ENCODE peak calls at places on chromosomes 5 and 9, in four cellular contexts. Q is naive B cell, L is M059J, C is GM23338. A is an unnamed sample.

GRCh38 chr5:392431-392988 is 50.5 kb upstream of the EXOC3 start:
- DNase-seq in L (peak; percentile 86), Q (no peak), C (peak; percentile 47), A (no peak)

GRCh38 chr9:111271481-111272080 is 58.4 kb downstream of the OR2K2 start:
- DNase-seq in Q (no peak), L (no peak), C (no peak), A (no peak)

GRCh38 chr9:126203313-126203712 is 123.3 kb upstream of the MVB12B start:
- DNase-seq in C (peak; percentile 34), Q (no peak), L (no peak), A (no peak)

GRCh38 chr5:150181035-150181434 is 8.8 kb upstream of the SLC6A7 start:
- DNase-seq in L (peak; percentile 83), C (no peak), Q (no peak), A (no peak)

GRCh38 chr9:110875275-110875674 is 163.0 kb downstream of the LPAR1 start:
- DNase-seq in Q (no peak), L (no peak), C (peak; percentile 87), A (no peak)

GRCh38 chr5:65213921-65214525 is 267.7 kb downstream of the ADAMTS6 start:
- DNase-seq in L (peak; percentile 45), C (peak; percentile 80), Q (no peak), A (no peak)

GRCh38 chr5:40150896-40151295 is 528.8 kb upstream of the PTGER4 start:
- DNase-seq in Q (no peak), L (peak; percentile 16), C (peak; percentile 4), A (no peak)

GRCh38 chr5:139402561-139403158 is 1.2 kb downstream of the SPATA24 start:
- DNase-seq in Q (no peak), L (no peak), C (peak; percentile 82), A (no peak)

GRCh38 chr5:159907689-159908088 is 8.6 kb upstream of the ADRA1B start:
- DNase-seq in Q (no peak), L (no peak), C (no peak), A (no peak)

GRCh38 chr9:96550659-96551058 is 69.0 kb downstream of the CDC14B start:
- DNase-seq in C (no peak), Q (no peak), L (no peak), A (no peak)

GRCh38 chr5:28648108-28648507 is 1609.7 kb upstream of the CDH9 start:
- DNase-seq in C (peak; percentile 72), Q (no peak), L (peak; percentile 37), A (no peak)

GRCh38 chr5:115169392-115170127 is at the start of gene TRIM36:
- DNase-seq in Q (peak; percentile 91), C (peak; percentile 93), L (peak; percentile 88), A (peak; percentile 32)

GRCh38 chr9:113906411-113907110 is 30.5 kb downstream of the ZNF618 start:
- DNase-seq in C (no peak), L (peak; percentile 59), Q (no peak), A (no peak)

GRCh38 chr5:7904170-7904569 is 35.2 kb downstream of the MTRR start:
- DNase-seq in Q (no peak), C (no peak), L (peak; percentile 84), A (peak; percentile 33)

GRCh38 chr5:28397502-28397941 is 1359.1 kb upstream of the CDH9 start:
- DNase-seq in C (no peak), L (peak; percentile 85), Q (no peak), A (no peak)

GRCh38 chr5:175236176-175236575 is 207.8 kb downstream of the DRD1 start:
- DNase-seq in Q (no peak), C (no peak), L (no peak), A (no peak)

GRCh38 chr5:103375863-103376591 is 117.5 kb downstream of the MACIR start:
- DNase-seq in C (no peak), Q (no peak), L (no peak), A (no peak)

GRCh38 chr5:165161204-165161603 is 1655.8 kb downstream of the MAT2B start:
- DNase-seq in C (peak; percentile 62), L (no peak), Q (no peak), A (no peak)

GRCh38 chr5:52007230-52007858 is 624.1 kb downstream of the ISL1 start:
- DNase-seq in L (peak; percentile 15), C (peak; percentile 66), Q (no peak), A (no peak)

GRCh38 chr5:39473156-39473779 is 48.5 kb upstream of the DAB2 start:
- DNase-seq in L (no peak), C (no peak), Q (no peak), A (no peak)

GRCh38 chr9:35599763-35600604 is 5.1 kb upstream of the TESK1 start:
- DNase-seq in C (peak; percentile 65), Q (no peak), L (no peak), A (no peak)

GRCh38 chr9:121021294-121021693 is 28.8 kb downstream of the C5 start:
- DNase-seq in C (no peak), L (no peak), Q (no peak), A (no peak)

GRCh38 chr9:88460583-88461332 is 72.5 kb downstream of the SPIN1 start:
- DNase-seq in Q (no peak), C (peak; percentile 30), L (peak; percentile 46), A (no peak)

GRCh38 chr9:71814226-71814625 is 45.9 kb upstream of the CEMIP2 start:
- DNase-seq in L (no peak), C (no peak), Q (no peak), A (no peak)

GRCh38 chr9:13586726-13587392 is 307.4 kb upstream of the MPDZ start:
- DNase-seq in C (no peak), Q (no peak), L (no peak), A (no peak)

GRCh38 chr9:128396970-128397613 is 23.6 kb upstream of the CERCAM start:
- DNase-seq in L (no peak), Q (no peak), C (peak; percentile 87), A (no peak)

GRCh38 chr5:167897371-167897770 is 394.1 kb upstream of the WWC1 start:
- DNase-seq in L (no peak), Q (no peak), C (no peak), A (no peak)

A was measured in AG09309.